ENCODE peak calls at places on chromosomes 6 and 20, in eight cellular contexts. D, R, X, Y, B, K, I and E are unnamed samples. For H3K36me3, the result is how much of the 10 kb centered on the place peaks cover.

GRCh38 chr6:84526631-84527030 is 237.8 kb downstream of the TBX18 start:
- DNase-seq in D (no peak), R (no peak), X (no peak), Y (no peak), B (no peak), K (no peak), I (no peak), E (no peak)

GRCh38 chr6:106084106-106084963 is 1.8 kb upstream of the PRDM1 start:
- DNase-seq in D (no peak), R (peak), X (peak), Y (no peak), B (peak), K (peak), I (no peak), E (no peak)

GRCh38 chr6:147467891-147468290 is 40.6 kb upstream of the SAMD5 start:
- DNase-seq in D (no peak), R (no peak), X (peak), Y (no peak), B (no peak), K (no peak), I (no peak), E (no peak)

GRCh38 chr6:166676270-166676860 is 49.3 kb upstream of the RPS6KA2 start:
- DNase-seq in D (no peak), R (no peak), X (no peak), Y (no peak), B (no peak), K (no peak), I (no peak), E (no peak)

GRCh38 chr20:23151885-23152284 is 65.8 kb upstream of the CD93 start:
- DNase-seq in D (peak), R (no peak), X (no peak), Y (no peak), B (no peak), K (no peak), I (no peak), E (no peak)

GRCh38 chr6:82363368-82364086 is at the start of gene TPBG:
- DNase-seq in D (peak), R (peak), X (peak), Y (peak), B (peak), K (peak), I (peak), E (peak)

GRCh38 chr6:43456737-43457126 is 1.4 kb upstream of the DLK2 start:
- DNase-seq in D (no peak), R (no peak), X (no peak), Y (no peak), B (no peak), K (no peak), I (no peak), E (no peak)

GRCh38 chr20:57380081-57380750 is 11.0 kb upstream of the RBM38 start:
- DNase-seq in D (peak), R (no peak), X (no peak), Y (no peak), B (no peak), K (no peak), I (no peak), E (no peak)

GRCh38 chr20:38023181-38024085 is 9.8 kb downstream of the TTI1 start:
- DNase-seq in D (no peak), R (no peak), X (no peak), Y (no peak), B (peak), K (peak), I (no peak), E (no peak)

GRCh38 chr20:51236396-51236795 is 213.5 kb upstream of the KCNG1 start:
- DNase-seq in D (no peak), R (no peak), X (no peak), Y (no peak), B (no peak), K (no peak), I (no peak), E (no peak)

GRCh38 chr6:168116446-168116974 is 37.5 kb upstream of the FRMD1 start:
- DNase-seq in D (no peak), R (no peak), X (no peak), Y (no peak), B (no peak), K (no peak), I (peak), E (peak)

GRCh38 chr6:32843321-32843978 is 397 bp downstream of the PSMB8 start:
- DNase-seq in D (no peak), R (no peak), X (no peak), Y (no peak), B (peak), K (no peak), I (no peak), E (no peak)

GRCh38 chr6:11653028-11653583 is 115.6 kb downstream of the TMEM170B start:
- DNase-seq in D (no peak), R (no peak), X (peak), Y (no peak), B (peak), K (peak), I (no peak), E (no peak)

GRCh38 chr6:32483968-32484613 is 44.4 kb downstream of the HLA-DRA start:
- DNase-seq in D (no peak), R (no peak), X (no peak), Y (no peak), B (no peak), K (no peak), I (no peak), E (no peak)

GRCh38 chr6:11202513-11203305 is 29.8 kb downstream of the NEDD9 start:
- DNase-seq in D (no peak), R (no peak), X (peak), Y (no peak), B (peak), K (peak), I (no peak), E (no peak)

GRCh38 chr6:137893726-137894125 is 26.7 kb downstream of the TNFAIP3 start:
- DNase-seq in D (no peak), R (no peak), X (no peak), Y (no peak), B (no peak), K (no peak), I (no peak), E (no peak)

GRCh38 chr20:61815176-61815575 is 250.5 kb downstream of the TAF4 start:
- DNase-seq in D (no peak), R (no peak), X (no peak), Y (no peak), B (no peak), K (no peak), I (no peak), E (no peak)

GRCh38 chr6:90611996-90612690 is 25.3 kb upstream of the MAP3K7 start:
- DNase-seq in D (no peak), R (no peak), X (no peak), Y (no peak), B (no peak), K (no peak), I (no peak), E (no peak)

GRCh38 chr6:146028835-146029572 is at the start of gene GRM1:
- DNase-seq in D (no peak), R (no peak), X (no peak), Y (no peak), B (no peak), K (no peak), I (no peak), E (no peak)

GRCh38 chr20:25987073-25987927 is 290.6 kb upstream of the ZNF337 start:
- DNase-seq in D (no peak), R (no peak), X (peak), Y (peak), B (peak), K (no peak), I (no peak), E (peak)
- TF ChIP-seq CTCF in D (peak), R (no peak), X (peak), Y (peak), B (peak), K (peak), I (no peak), E (no peak)

DNA sequence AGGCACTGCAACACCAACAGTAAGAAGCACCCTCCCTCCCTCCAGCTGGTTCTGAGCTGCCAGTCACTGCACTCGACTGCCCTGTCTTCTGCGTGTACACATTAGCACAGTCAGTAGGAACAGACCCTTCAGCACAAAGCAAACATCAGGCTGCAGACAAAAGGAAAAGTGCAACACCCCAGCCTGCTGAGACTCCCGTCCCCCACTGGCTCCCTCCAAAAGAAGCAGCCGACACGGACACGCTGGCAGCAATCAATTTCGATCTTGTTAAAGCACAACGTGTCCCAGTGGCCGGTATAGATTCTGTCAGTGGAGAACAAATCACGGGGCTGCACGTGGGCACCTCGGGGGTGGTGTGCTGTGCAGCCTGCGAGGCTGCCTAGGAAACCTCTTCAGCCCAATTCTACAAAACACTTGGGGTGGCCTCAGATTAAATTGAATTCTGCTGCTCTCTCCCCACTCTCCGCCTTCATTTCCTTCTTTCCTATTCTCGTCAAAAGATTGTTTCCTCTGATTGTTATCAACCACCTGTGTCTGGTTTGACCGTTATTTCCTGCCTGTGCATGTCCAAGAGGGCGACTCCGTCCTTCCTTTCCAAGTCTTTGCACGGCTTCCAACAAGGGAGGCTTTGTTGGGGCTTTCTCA is 38.7 kb downstream of the TRAF3IP2 start:
- DNase-seq in D (no peak), R (no peak), X (peak), Y (no peak), B (peak), K (peak), I (no peak), E (no peak)
- H3K27ac ChIP-seq in D (peak), R (no peak), X (peak), Y (peak), B (peak), K (peak), I (peak), E (peak)

GRCh38 chr20:45883100-45883469 is 2.1 kb downstream of the ZSWIM1 start:
- DNase-seq in D (no peak), R (no peak), X (no peak), Y (no peak), B (no peak), K (no peak), I (no peak), E (no peak)
- H3K36me3 ChIP-seq in D (half or more), R (under half), X (under half), Y (under half), B (under half), K (under half), I (under half), E (under half)

GRCh38 chr20:46709459-46710148 is at the start of gene SLC2A10:
- DNase-seq in D (peak), R (no peak), X (no peak), Y (peak), B (peak), K (peak), I (peak), E (peak)

GRCh38 chr20:46709055-46709458 is 392 bp upstream of the SLC2A10 start:
- DNase-seq in D (peak), R (no peak), X (no peak), Y (no peak), B (no peak), K (no peak), I (no peak), E (no peak)

GRCh38 chr20:46706242-46706641 is 3.2 kb upstream of the SLC2A10 start:
- DNase-seq in D (no peak), R (no peak), X (no peak), Y (no peak), B (no peak), K (no peak), I (no peak), E (no peak)

GRCh38 chr20:46710149-46710913 is 882 bp downstream of the SLC2A10 start:
- DNase-seq in D (no peak), R (no peak), X (no peak), Y (no peak), B (no peak), K (no peak), I (no peak), E (no peak)

DNA sequence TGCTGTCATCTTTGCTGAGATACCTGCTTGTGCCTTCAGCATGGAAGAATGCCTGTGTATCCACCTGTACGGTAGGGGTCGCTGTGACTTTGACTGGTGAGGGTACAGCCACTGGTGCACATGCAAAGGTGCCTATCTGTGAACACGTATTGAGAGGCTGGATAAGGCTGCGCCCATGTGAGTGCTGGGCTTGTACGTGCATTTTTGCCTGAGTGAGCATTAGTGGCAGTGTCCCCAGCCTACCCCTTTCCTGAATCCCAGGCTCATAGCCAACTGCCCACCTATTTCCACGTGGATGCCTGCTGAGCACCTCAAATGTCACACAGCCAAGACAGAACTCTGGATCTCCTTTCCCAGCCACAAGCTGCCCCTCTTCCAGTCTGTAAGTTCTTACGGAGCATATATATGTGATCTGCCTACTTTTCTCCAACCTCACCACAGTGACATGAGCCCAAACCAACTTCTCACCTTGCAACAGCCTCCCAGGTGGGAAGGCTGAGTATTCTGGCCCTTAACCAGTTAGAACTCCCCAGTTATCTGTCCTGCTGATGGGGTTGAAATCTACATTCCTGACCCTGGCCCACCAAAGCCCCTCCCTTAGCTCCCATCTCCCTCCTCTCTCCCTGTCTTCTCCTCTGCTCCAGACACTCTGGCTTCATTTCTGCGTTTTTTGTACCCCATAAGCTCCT is 1.1 kb upstream of the SLC2A10 start:
- DNase-seq in D (peak), R (no peak), X (no peak), Y (no peak), B (no peak), K (no peak), I (no peak), E (no peak)
- TF ChIP-seq CTCF in D (peak), R (peak), X (peak), Y (no peak), B (no peak), K (no peak), I (no peak), E (no peak)